ENCODE peak calls at places on chromosomes 1 and 21, in four cellular contexts. L, Z, M and T are unnamed samples. For H3K36me3, the result is how much of the 10 kb centered on the place peaks cover.

GRCh38 chr1:33256335-33256700 is at the start of gene ZNF362:
- DNase-seq in L (peak), Z (peak), M (peak), T (peak)

GRCh38 chr1:199089393-199090122 is 450.7 kb downstream of the PTPRC start:
- DNase-seq in L (no peak), Z (peak), M (peak), T (peak)

GRCh38 chr1:229041946-229042345 is 229.0 kb upstream of the RAB4A start:
- DNase-seq in L (no peak), Z (no peak), M (no peak), T (no peak)

GRCh38 chr1:82245345-82246014 is 444.7 kb downstream of the ADGRL2 start:
- DNase-seq in L (no peak), Z (no peak), M (no peak), T (no peak)

GRCh38 chr1:222107975-222108374 is 366.1 kb upstream of the DUSP10 start:
- DNase-seq in L (no peak), Z (no peak), M (no peak), T (no peak)

GRCh38 chr1:62349470-62350233 is 30.4 kb upstream of the KANK4 start:
- DNase-seq in L (no peak), Z (no peak), M (no peak), T (no peak)

GRCh38 chr1:228868731-228869024 is 133.4 kb downstream of the RHOU start:
- DNase-seq in L (no peak), Z (no peak), M (no peak), T (no peak)

GRCh38 chr1:164772635-164773034 is 213.7 kb downstream of the PBX1 start:
- DNase-seq in L (peak), Z (peak), M (no peak), T (no peak)

GRCh38 chr1:38064232-38064903 is 17.8 kb upstream of the POU3F1 start:
- DNase-seq in L (no peak), Z (peak), M (no peak), T (no peak)

GRCh38 chr1:202023033-202023433 is 12.6 kb downstream of the ELF3 start:
- DNase-seq in L (no peak), Z (peak), M (no peak), T (no peak)

GRCh38 chr1:11560061-11560460 is 81.1 kb downstream of the DISP3 start:
- DNase-seq in L (no peak), Z (no peak), M (no peak), T (no peak)
- H3K27ac ChIP-seq in L (no peak), Z (no peak), M (no peak), T (no peak)

DNA sequence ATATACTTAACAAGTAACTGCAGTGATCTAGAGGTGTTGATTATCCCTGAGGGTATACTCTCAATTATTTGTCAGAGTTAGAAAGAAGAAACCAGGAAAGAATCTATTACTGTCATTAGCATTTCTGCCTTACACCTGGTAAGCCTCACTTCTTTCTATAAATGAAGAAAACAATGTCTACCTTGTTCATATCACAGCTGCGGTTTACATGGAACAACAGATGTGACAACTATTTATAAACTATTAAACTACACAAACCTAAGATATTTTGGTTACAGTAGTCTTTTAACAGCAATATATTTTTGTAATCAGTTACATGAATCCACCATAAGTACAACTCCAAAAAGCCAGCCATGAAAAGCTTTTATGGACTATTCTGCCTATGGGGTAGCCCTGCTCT is 40.7 kb downstream of the GON4L start:
- DNase-seq in L (no peak), Z (no peak), M (no peak), T (no peak)
- H3K36me3 ChIP-seq in L (half or more), Z (under half), M (under half), T (half or more)

DNA sequence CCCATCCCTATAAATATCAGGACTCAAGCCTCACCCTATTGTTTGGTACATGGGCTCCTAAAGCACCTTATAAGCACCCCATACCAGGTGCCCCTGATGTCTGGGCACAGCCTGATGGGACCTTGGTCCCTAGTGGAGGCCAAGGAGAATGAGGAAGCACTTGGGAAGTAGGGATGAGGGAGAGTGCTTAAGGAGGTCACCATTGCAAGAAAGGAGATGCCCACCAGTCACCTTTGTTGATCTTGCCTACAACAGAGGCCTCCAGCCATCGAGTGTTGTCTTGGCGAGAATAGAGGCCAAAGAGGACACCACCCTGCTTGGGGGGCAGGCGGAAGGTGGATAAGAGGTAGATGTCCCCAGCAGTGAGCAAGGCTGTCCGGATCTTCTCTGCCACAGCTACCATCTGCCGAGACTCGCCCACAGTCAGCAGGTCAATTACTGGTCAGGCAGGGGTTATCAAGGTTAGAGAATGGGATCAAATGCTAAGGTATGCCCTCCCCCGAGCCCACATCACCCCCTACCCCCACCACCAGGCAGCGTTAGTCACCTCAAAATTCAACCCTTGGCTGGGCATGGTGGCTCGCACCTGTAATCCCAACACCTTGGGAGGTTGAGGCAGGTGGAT is 1.6 kb downstream of the THBS3 start:
- DNase-seq in L (no peak), Z (no peak), M (no peak), T (peak)
- H3K27ac ChIP-seq in L (no peak), Z (no peak), M (no peak), T (no peak)

GRCh38 chr1:160291248-160292220 is 6.6 kb upstream of the PEX19 start:
- DNase-seq in L (peak), Z (peak), M (peak), T (peak)
- H3K36me3 ChIP-seq in L (half or more), Z (half or more), M (under half), T (half or more)

DNA sequence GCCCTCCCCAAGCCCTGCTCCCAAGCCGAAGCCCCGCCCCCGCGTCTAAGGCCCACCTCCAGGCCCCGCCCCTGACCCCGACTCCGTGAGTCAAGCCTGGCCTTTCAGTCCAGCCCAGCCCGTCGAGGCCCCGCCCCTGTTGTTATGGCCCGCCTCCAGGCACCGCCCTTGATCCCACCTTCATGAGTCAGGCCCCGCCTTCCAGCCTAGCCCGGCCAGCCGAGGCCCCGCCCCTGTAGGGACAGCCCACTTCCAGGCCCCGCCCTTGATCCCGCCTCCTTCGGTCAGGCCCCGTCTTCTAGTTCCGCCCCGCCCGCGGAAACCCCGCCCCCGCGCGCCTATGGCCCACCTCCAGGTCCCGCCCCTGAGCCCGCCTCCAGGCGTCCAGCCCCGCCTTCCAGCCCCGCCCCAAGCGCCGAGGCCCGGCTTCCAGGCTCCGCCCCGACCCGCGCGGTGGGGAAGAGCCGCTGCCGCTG is 247 bp upstream of the DOP1B start:
- DNase-seq in L (peak), Z (peak), M (peak), T (peak)
- H3K27ac ChIP-seq in L (peak), Z (peak), M (peak), T (peak)

GRCh38 chr1:110346690-110347089 is 7.5 kb downstream of the RBM15 start:
- DNase-seq in L (no peak), Z (no peak), M (no peak), T (no peak)
- H3K36me3 ChIP-seq in L (under half), Z (under half), M (under half), T (under half)

GRCh38 chr1:6823822-6824221 is 38.6 kb downstream of the CAMTA1 start:
- DNase-seq in L (no peak), Z (no peak), M (no peak), T (no peak)
- H3K27ac ChIP-seq in L (peak), Z (no peak), M (no peak), T (no peak)

DNA sequence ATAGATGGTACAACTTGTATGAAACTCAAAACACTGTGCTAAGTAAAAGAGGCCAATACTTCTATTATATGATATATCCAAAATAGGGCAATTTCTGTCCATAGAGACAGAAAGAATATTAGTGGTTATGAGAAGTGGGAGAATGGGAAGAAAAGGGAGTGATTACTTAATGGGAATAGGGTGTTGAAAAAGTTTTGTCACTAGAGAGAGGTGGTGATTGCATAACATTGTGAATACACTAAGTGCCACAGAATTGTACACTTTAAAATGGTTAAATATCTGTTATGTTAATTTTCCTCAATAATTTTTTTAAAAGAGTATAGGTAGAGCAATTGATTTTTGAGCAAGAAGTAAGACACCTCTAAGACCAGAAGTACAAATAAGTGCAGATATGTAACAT is 29.7 kb downstream of the GNAT2 start:
- DNase-seq in L (no peak), Z (no peak), M (no peak), T (no peak)
- H3K36me3 ChIP-seq in L (half or more), Z (under half), M (under half), T (half or more)